ENCODE peak calls at places on chromosomes 6 and 20, in six cellular contexts. U is MM.1S, F is pancreas, S is brain microvascular endothelial cell, M is kidney, A is left ventricle myocardium inferior. P is an unnamed sample.

GRCh38 chr20:44747166-44748004 is 1.7 kb downstream of the KCNK15 start:
- DNase-seq in F (peak; percentile 82), A (peak; percentile 67), M (peak; percentile 91), U (peak; percentile 55), S (peak; percentile 73), P (peak; percentile 88)

GRCh38 chr6:7418238-7418905 is 28.8 kb downstream of the RIOK1 start:
- DNase-seq in S (no peak), A (no peak), U (no peak), M (no peak), F (no peak), P (no peak)

GRCh38 chr6:90484903-90485302 is 102.0 kb downstream of the MAP3K7 start:
- DNase-seq in F (no peak), U (no peak), M (no peak), A (no peak), S (no peak), P (no peak)

GRCh38 chr6:166626177-166627038 is 643 bp downstream of the RPS6KA2 start:
- DNase-seq in M (peak; percentile 87), A (no peak), F (peak; percentile 81), U (peak; percentile 44), S (no peak), P (no peak)

GRCh38 chr6:52503344-52503747 is 73.5 kb downstream of the TRAM2 start:
- DNase-seq in A (peak; percentile 34), M (peak; percentile 69), F (no peak), U (no peak), S (no peak), P (peak; percentile 64)

GRCh38 chr20:25254571-25254970 is 6.7 kb downstream of the PYGB start:
- DNase-seq in U (no peak), F (no peak), M (no peak), S (no peak), A (no peak), P (no peak)

GRCh38 chr20:54051019-54051418 is 19.4 kb downstream of the BCAS1 start:
- DNase-seq in M (no peak), U (no peak), A (no peak), S (no peak), F (no peak), P (no peak)

GRCh38 chr6:2948228-2949025 is 22.9 kb downstream of the SERPINB6 start:
- DNase-seq in U (no peak), A (no peak), F (no peak), S (no peak), M (no peak), P (no peak)

GRCh38 chr20:44909872-44910689 is at the start of gene PABPC1L:
- DNase-seq in M (peak; percentile 91), F (peak; percentile 88), U (peak; percentile 89), S (peak; percentile 49), A (peak; percentile 57), P (peak; percentile 93)

GRCh38 chr6:24909281-24910216 is 26.2 kb downstream of the RIPOR2 start:
- DNase-seq in U (no peak), A (no peak), S (no peak), M (no peak), F (no peak), P (peak; percentile 80)
- H3K4me3 ChIP-seq in U (no peak overlapping the region), A (peak overlapping the region; percentile 76), S (peak overlapping the region; percentile 1), M (peak overlapping the region; percentile 62), F (no peak overlapping the region), P (peak overlapping the region; percentile 79)

GRCh38 chr20:62258499-62259293 is 20.4 kb downstream of the OSBPL2 start:
- DNase-seq in A (no peak), M (no peak), F (no peak), U (no peak), S (peak; percentile 77), P (no peak)
- H3K36me3 ChIP-seq in A (peaks cover 65% of the 10 kb centered on the region), M (peaks cover 13% of the 10 kb centered on the region), F (peaks cover 54% of the 10 kb centered on the region), U (no peaks in the 10 kb centered on the region), S (peaks cover 37% of the 10 kb centered on the region), P (no peaks in the 10 kb centered on the region)

DNA sequence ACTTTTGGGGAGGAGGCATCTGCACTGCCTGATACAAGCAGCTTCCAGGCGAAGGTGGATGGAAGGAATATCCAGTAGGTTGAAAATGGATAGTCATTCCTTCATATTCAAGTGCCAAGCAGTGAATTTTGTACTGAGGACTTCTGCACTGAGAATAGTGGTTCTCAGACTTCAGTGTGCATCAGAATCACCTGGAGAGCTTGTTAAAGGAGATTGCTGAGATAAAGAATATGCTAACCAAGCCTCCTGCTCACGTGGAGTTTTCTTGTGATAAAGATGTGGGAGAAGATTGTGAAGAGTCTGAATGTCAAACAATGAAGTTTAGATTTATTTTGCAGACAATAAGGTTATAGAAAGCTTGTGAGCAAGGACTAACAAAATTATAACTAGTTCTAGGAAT is 97.8 kb downstream of the HFE start:
- DNase-seq in S (no peak), F (no peak), U (no peak), A (no peak), M (no peak), P (no peak)
- H3K27ac ChIP-seq in S (no peak overlapping the region), F (no peak overlapping the region), U (peak overlapping the region; percentile 66), A (no peak overlapping the region), M (no peak overlapping the region), P (no peak overlapping the region)

DNA sequence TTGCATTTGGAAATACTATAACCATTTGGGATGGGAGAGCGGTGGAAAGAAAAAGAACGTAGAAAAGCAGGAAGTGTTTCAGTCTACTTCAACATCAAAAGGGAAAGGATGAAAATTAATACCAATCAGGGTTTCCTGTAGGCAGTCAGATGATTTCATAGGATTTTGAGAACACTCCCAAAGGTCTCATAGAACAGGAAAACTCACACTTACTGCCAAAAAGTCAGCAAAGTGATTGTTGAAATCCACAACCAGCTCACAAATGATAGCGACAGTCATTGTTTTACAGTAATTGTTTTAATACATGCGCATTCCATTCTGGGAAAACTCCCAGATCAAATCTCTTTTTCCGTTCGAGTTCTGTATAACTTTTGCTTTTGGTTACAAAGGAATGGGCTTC is 5.3 kb upstream of the CNKSR3 start:
- DNase-seq in S (no peak), M (no peak), F (no peak), A (no peak), U (no peak), P (no peak)
- H3K4me3 ChIP-seq in S (no peak overlapping the region), M (peak overlapping the region; percentile 58), F (no peak overlapping the region), A (peak overlapping the region; percentile 35), U (no peak overlapping the region), P (no peak overlapping the region)

P was measured in Karpas-422.